ENCODE peak calls at places on chromosomes 13 and 19, in seven cellular contexts. L is astrocyte, G is heart right ventricle, O is neural progenitor cell, N is uterus, J is cardiac fibroblast, V is omental fat pad. K is an unnamed sample.

GRCh38 chr13:41917641-41918040 is 43.3 kb downstream of the VWA8 start:
- DNase-seq in L (peak), G (no peak), O (no peak), N (no peak), J (peak), V (no peak), K (no peak)

GRCh38 chr13:110047511-110047910 is 259.4 kb downstream of the COL4A1 start:
- DNase-seq in L (peak), G (peak), O (no peak), N (peak), J (peak), V (no peak), K (no peak)

GRCh38 chr13:42814868-42815267 is 33.5 kb downstream of the FAM216B start:
- DNase-seq in L (peak), G (no peak), O (no peak), N (no peak), J (peak), V (no peak), K (no peak)

GRCh38 chr13:62432295-62432694 is 1016.6 kb upstream of the PCDH20 start:
- DNase-seq in L (no peak), G (no peak), O (no peak), N (no peak), J (no peak), V (no peak), K (no peak)

GRCh38 chr19:41811981-41812380 is 15.6 kb downstream of the CEACAM3 start:
- DNase-seq in L (no peak), G (no peak), O (no peak), N (no peak), J (no peak), V (no peak), K (no peak)

GRCh38 chr13:89783221-89783755 is 1564.2 kb upstream of the MIR17HG start:
- DNase-seq in L (no peak), G (no peak), O (no peak), N (no peak), J (no peak), V (no peak), K (no peak)

GRCh38 chr13:75800545-75800944 is 164.4 kb downstream of the LMO7 start:
- DNase-seq in L (no peak), G (no peak), O (no peak), N (no peak), J (no peak), V (no peak), K (no peak)

GRCh38 chr13:113646376-113646775 is 11.6 kb downstream of the ATP4B start:
- DNase-seq in L (no peak), G (no peak), O (no peak), N (no peak), J (no peak), V (no peak), K (no peak)

GRCh38 chr13:111460548-111461444 is 140.4 kb downstream of the TEX29 start:
- DNase-seq in L (peak), G (peak), O (peak), N (peak), J (peak), V (no peak), K (peak)

GRCh38 chr19:16604615-16605014 is 23.4 kb downstream of the MED26 start:
- DNase-seq in L (no peak), G (no peak), O (no peak), N (no peak), J (no peak), V (no peak), K (no peak)

GRCh38 chr19:35524181-35524838 is 3.8 kb downstream of the SBSN start:
- DNase-seq in L (no peak), G (no peak), O (peak), N (no peak), J (no peak), V (no peak), K (no peak)

GRCh38 chr19:13033819-13034611 is 38.7 kb downstream of the NFIX start:
- DNase-seq in L (peak), G (peak), O (peak), N (peak), J (peak), V (no peak), K (no peak)

GRCh38 chr19:19123386-19123785 is 14.9 kb downstream of the TMEM161A start:
- DNase-seq in L (no peak), G (no peak), O (no peak), N (no peak), J (no peak), V (no peak), K (no peak)

GRCh38 chr19:28606269-28607032 is 606.5 kb downstream of the UQCRFS1 start:
- DNase-seq in L (no peak), G (no peak), O (no peak), N (no peak), J (no peak), V (no peak), K (no peak)

GRCh38 chr13:19862511-19863313 is 737 bp downstream of the ZMYM5 start:
- DNase-seq in L (no peak), G (peak), O (peak), N (peak), J (peak), V (no peak), K (no peak)

GRCh38 chr13:76976488-76976887 is 15.4 kb upstream of the CLN5 start:
- DNase-seq in L (peak), G (no peak), O (no peak), N (no peak), J (no peak), V (no peak), K (no peak)

GRCh38 chr19:18506545-18506944 is 15.3 kb downstream of the ELL start:
- DNase-seq in L (no peak), G (no peak), O (no peak), N (no peak), J (no peak), V (no peak), K (no peak)

GRCh38 chr13:25902946-25903345 is 148.9 kb downstream of the SHISA2 start:
- DNase-seq in L (no peak), G (no peak), O (no peak), N (no peak), J (no peak), V (no peak), K (no peak)

GRCh38 chr19:41810301-41810700 is 13.9 kb downstream of the CEACAM3 start:
- DNase-seq in L (no peak), G (no peak), O (no peak), N (no peak), J (no peak), V (no peak), K (no peak)

GRCh38 chr19:35484637-35485036 is 5.6 kb downstream of the KRTDAP start:
- DNase-seq in L (no peak), G (no peak), O (no peak), N (no peak), J (peak), V (no peak), K (no peak)

GRCh38 chr13:107906131-107906530 is 309.2 kb downstream of the LIG4 start:
- DNase-seq in L (no peak), G (no peak), O (no peak), N (no peak), J (no peak), V (no peak), K (no peak)

GRCh38 chr19:17240062-17240854 is 5.5 kb downstream of the NR2F6 start:
- DNase-seq in L (no peak), G (no peak), O (no peak), N (no peak), J (no peak), V (no peak), K (no peak)

GRCh38 chr13:102405499-102406079 is 3.7 kb upstream of the FGF14 start:
- DNase-seq in L (peak), G (no peak), O (peak), N (no peak), J (peak), V (no peak), K (no peak)

GRCh38 chr13:33800646-33801186 is 17.2 kb upstream of the RFC3 start:
- DNase-seq in L (no peak), G (no peak), O (no peak), N (no peak), J (no peak), V (no peak), K (no peak)

GRCh38 chr13:33797622-33798021 is 20.3 kb upstream of the RFC3 start:
- DNase-seq in L (peak), G (no peak), O (no peak), N (no peak), J (peak), V (no peak), K (no peak)

GRCh38 chr13:33796095-33796494 is 21.9 kb upstream of the RFC3 start:
- DNase-seq in L (no peak), G (no peak), O (no peak), N (no peak), J (no peak), V (no peak), K (no peak)

GRCh38 chr13:33798023-33798422 is 19.9 kb upstream of the RFC3 start:
- DNase-seq in L (no peak), G (no peak), O (no peak), N (no peak), J (no peak), V (no peak), K (no peak)

GRCh38 chr13:33799950-33800592 is 17.9 kb upstream of the RFC3 start:
- DNase-seq in L (peak), G (no peak), O (peak), N (no peak), J (peak), V (no peak), K (no peak)
- TF ChIP-seq CTCF in L (peak), G (no peak), O (peak), N (peak), J (peak), V (no peak), K (peak)

DNA sequence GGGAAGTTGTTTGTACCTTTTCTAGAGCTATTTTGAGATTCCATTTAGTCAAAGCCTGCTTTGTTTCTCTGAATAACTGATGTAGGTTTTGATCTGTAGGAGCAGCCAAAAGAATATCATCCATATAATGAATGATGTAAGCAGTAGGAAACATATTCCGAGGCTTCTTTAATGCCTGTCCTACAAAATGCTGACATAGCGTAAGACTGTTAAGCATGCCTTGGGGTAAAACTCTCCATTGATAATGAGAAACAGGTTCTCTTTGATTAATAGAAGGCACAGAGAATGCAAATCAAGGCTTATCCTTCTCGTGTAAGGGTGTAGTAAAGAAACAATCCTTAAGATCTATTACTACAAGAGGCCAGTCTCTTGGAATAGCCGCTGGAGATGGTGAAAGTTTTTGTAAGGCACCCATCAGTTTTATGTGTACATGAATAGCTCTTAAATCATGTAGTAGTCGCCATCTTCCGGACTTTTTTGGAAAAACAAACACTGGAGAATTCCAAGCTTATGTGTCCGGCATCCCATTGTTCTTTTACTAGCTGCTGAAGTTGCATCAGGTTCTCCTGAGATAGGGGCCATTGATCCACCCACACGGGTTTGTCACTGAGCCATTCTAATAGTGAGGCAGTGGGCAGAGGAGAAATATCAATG is 13.5 kb downstream of the FPR3 start:
- DNase-seq in L (no peak), G (peak), O (no peak), N (no peak), J (peak), V (no peak), K (no peak)
- TF ChIP-seq CTCF in L (no peak), G (no peak), O (no peak), N (no peak), J (peak), V (no peak), K (no peak)

GRCh38 chr19:58278156-58279041 is at the start of gene ZNF8:
- DNase-seq in L (peak), G (peak), O (peak), N (peak), J (peak), V (peak), K (peak)
- TF ChIP-seq CTCF in L (no peak), G (no peak), O (no peak), N (peak), J (no peak), V (no peak), K (no peak)

DNA sequence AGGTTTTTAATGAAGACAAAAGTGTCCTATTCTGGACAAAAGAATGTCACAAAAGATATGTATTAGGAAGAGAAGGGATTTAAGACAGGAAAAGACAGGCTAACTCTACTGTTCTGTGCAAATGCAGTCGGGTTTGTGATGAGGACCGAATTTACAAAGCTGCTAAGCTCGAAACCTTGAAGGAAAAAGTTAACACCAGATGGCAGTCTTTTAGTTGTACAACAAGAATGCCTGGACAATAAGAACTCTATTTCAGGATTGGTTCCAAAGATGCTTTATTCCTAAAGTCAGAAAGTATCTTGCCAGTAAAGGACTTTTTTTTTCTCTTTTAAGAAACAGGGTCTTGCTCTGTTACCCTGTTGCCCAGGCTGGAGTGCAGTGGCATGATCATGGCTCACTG is 51.1 kb downstream of the HS6ST3 start:
- DNase-seq in L (peak), G (no peak), O (peak), N (no peak), J (peak), V (no peak), K (no peak)
- TF ChIP-seq CTCF in L (no peak), G (no peak), O (peak), N (no peak), J (peak), V (no peak), K (peak)

DNA sequence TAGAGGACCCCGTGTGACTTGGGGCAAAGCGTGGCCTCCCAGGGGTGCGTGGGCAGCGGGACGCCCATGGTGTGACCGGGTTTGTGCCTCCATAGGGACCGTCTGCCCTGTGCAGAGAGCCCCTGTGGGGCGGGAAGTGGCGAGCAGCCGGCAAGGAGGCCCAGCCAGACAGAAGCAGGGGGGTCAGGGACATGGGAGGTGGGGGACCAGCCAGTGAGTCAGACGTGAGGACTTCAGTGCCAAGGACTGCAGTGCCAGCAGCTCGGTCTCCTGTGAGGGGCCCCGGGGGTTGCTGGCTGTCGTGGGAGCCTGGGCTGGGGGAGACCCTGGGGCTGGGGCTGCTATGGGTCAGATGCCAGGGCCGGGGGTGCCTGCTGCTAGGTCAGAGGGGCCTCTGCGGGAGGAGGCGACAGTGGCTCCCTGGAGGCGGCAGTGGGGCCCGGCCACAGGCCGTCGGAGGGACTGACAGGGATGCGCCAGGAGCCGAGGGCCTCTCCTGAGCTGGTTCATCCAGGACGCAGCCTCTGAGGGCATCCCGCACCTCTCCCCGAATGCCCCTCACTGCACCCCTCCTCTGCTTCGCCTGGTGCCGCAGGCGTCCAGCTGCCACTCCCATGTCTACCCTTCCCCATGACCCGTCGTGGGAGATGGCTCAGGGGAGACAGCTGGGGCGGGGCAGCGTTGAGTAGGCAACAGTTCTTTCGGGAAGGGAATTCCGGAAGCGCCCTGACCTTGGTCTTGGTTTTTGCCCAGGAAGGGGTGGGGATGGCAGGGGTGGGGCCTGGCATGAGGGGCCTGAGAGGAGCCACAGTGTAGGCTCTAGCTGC is 80.0 kb downstream of the KDM4B start:
- DNase-seq in L (peak), G (no peak), O (no peak), N (peak), J (peak), V (no peak), K (no peak)
- TF ChIP-seq CTCF in L (no peak), G (no peak), O (no peak), N (no peak), J (no peak), V (no peak), K (no peak)

DNA sequence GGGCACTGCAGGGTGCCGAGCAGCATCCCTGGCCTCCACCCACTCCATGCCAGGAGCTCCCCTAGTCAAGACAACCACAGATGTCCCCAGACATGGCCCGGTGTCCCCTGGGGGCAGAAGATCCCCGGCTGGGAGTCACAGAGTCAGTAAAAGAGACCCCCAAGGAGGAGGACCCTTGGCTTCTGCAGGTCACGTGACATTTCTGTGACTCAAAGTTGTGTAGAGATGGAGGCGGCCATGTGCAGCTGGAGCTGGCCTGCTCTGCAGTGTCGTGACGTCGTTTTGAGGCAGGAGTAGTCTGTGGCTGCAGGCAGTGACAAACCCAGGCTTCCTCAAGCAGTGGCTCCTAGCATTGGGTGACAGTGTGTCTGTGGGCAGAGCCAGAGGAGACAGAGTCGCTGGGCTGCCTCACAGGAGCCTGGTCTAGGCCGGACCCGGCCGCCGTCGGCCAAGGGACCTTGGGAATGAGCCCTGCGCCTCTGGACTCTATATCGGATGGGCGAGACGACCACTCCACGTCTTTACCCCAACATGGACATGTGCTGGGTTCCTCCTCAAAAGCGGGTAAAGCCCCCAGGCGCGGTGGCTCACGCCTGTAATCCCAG is 7.7 kb upstream of the DIRAS1 start:
- DNase-seq in L (no peak), G (no peak), O (no peak), N (no peak), J (no peak), V (no peak), K (no peak)
- TF ChIP-seq CTCF in L (no peak), G (no peak), O (no peak), N (no peak), J (no peak), V (no peak), K (no peak)

DNA sequence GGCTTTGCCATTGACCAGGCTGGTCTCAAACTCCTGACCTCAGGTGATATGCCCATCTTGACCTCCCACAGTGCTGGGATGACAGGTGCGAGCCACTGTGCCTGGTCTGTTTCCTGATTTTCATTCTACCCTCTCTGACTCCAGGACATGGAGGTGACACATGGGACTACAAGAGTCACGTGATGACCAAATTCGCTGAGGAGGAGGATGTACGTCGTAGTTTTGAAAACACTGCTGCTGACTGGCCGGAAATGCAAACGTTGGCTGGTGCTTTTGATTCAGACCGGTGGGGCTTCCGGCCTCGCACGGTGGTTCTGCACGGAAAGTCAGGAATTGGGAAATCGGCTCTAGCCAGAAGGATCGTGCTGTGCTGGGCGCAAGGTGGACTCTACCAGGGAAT is 40.2 kb downstream of the NLRP5 start:
- DNase-seq in L (no peak), G (no peak), O (no peak), N (no peak), J (no peak), V (no peak), K (no peak)
- TF ChIP-seq CTCF in L (no peak), G (no peak), O (no peak), N (no peak), J (no peak), V (no peak), K (no peak)

K was measured in type B pancreatic cell.